ENCODE peak calls at places on chromosome 22, in four cellular contexts. B, K, Z and J are unnamed samples. For H3K4me1, the result is how much of the 10 kb centered on the place peaks cover.

GRCh38 chr22:36816635-36817428 is at the start of gene PVALB:
- DNase-seq in B (peak), K (no peak), Z (no peak), J (peak)

GRCh38 chr22:47213571-47214230 is 451.3 kb downstream of the TBC1D22A start:
- DNase-seq in B (no peak), K (no peak), Z (peak), J (no peak)

GRCh38 chr22:25153961-25154685 is 45.5 kb upstream of the CRYBB3 start:
- DNase-seq in B (no peak), K (no peak), Z (no peak), J (peak)

GRCh38 chr22:28900379-28900778 is 17.0 kb downstream of the ZNRF3 start:
- DNase-seq in B (no peak), K (no peak), Z (no peak), J (no peak)

GRCh38 chr22:38479096-38479840 is 11.4 kb downstream of the KDELR3 start:
- DNase-seq in B (no peak), K (no peak), Z (no peak), J (no peak)

GRCh38 chr22:17098379-17098819 is 13.6 kb downstream of the IL17RA start:
- DNase-seq in B (no peak), K (no peak), Z (no peak), J (no peak)

GRCh38 chr22:44676441-44677298 is 25.3 kb upstream of the PRR5 start:
- DNase-seq in B (peak), K (no peak), Z (no peak), J (peak)

GRCh38 chr22:44136112-44136511 is 44.6 kb upstream of the PARVG start:
- DNase-seq in B (no peak), K (no peak), Z (no peak), J (no peak)

GRCh38 chr22:40635008-40635939 is 1.2 kb downstream of the MRTFA start:
- DNase-seq in B (peak), K (no peak), Z (no peak), J (no peak)

GRCh38 chr22:36027960-36028645 is 521 bp downstream of the RBFOX2 start:
- DNase-seq in B (no peak), K (peak), Z (no peak), J (no peak)

GRCh38 chr22:45058622-45058912 is 48.8 kb upstream of the PHF21B start:
- DNase-seq in B (no peak), K (no peak), Z (no peak), J (no peak)

GRCh38 chr22:34068011-34068410 is 147.7 kb upstream of the LARGE1 start:
- DNase-seq in B (no peak), K (no peak), Z (no peak), J (no peak)

GRCh38 chr22:29744902-29745301 is 21.9 kb downstream of the ZMAT5 start:
- DNase-seq in B (peak), K (no peak), Z (no peak), J (peak)

GRCh38 chr22:28207281-28208030 is 288.4 kb upstream of the PITPNB start:
- DNase-seq in B (peak), K (no peak), Z (no peak), J (peak)

GRCh38 chr22:36213596-36213995 is 12.0 kb upstream of the APOL4 start:
- DNase-seq in B (no peak), K (no peak), Z (no peak), J (no peak)

GRCh38 chr22:19622061-19622441 is 92.3 kb upstream of the SEPTIN5 start:
- DNase-seq in B (no peak), K (no peak), Z (no peak), J (no peak)

DNA sequence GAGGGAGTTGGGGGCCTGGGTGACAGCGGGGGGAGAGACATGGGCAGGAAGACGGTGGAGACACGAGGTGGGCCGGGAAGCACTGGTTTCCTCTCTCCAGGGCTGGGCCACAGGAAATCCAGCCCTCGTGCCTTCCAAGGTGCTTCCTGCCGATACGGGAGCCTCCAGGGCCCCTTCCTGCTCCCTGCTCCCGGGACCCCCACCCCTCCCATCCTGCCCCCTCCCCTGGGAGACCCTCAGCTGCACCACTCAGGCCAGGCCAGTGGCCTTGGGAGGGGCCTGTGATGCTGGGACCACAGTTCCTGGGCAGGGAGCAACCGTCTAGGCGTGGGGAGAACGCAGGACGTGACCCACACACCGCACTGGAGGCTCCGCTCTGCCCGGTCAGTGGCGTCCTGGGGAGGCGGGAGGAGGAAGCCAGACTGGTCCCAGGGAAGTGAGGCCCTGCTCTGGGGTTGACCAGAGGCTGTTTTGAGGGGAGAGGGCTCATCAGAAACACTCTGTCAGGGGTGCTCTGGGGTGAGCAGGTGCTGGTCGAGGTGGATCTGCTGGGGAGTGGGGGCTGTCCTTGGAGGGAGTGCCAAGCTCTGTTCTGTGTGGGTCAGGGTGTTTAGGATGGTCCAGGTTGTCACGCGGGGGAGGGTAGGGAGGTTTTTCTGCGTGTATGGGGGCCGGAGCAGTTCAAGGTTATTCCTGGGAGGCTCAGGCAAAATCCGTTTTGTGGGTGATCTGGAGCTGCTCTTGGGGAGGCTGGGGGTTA is at the start of gene SHANK3:
- DNase-seq in B (no peak), K (no peak), Z (no peak), J (no peak)
- H3K23ac ChIP-seq in B (no peak), K (peak), Z (no peak), J (peak)

GRCh38 chr22:21865041-21865440 is 2.4 kb downstream of the MAPK1 start:
- DNase-seq in B (peak), K (no peak), Z (no peak), J (peak)
- H3K4me1 ChIP-seq in B (under half), K (under half), Z (under half), J (under half)

GRCh38 chr22:50730941-50731661 is 6.9 kb upstream of the ACR start:
- DNase-seq in B (no peak), K (no peak), Z (no peak), J (no peak)

GRCh38 chr22:50728523-50728931 is 9.5 kb upstream of the ACR start:
- DNase-seq in B (no peak), K (no peak), Z (no peak), J (no peak)

GRCh38 chr22:50727678-50728522 is 10.1 kb upstream of the ACR start:
- DNase-seq in B (no peak), K (no peak), Z (no peak), J (no peak)

GRCh38 chr22:50730013-50730891 is 7.8 kb upstream of the ACR start:
- DNase-seq in B (no peak), K (no peak), Z (no peak), J (no peak)

DNA sequence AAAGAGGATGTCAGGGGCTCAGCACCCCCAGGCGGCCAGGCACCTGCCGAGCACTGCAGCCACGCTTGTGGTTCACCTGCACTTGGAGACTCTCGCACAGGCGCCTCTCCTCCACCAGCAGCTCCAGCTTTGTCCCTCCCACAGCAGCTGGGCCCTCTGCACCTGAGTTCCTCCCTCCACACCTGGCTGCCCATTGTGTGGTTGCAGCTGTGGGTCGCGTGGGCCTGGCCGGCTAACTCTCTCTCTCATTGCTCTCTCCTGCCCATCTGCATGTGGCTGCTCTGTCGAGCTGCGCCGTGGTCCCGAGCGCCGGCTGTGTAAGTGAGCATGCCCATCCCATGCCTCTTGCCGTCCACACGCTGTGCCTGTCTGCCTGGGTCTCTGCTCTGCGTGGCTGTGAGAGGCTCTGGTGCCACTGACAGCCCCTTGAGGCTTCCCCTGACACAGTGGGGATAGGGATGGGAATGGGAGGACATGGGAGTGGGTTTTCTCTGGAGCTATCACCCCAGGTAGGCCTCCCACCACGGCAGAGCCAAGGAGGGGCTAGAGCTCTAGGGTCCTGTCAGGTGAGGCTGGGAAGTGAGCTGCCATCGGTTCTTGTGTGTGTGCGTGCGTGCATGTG is 8.5 kb upstream of the ACR start:
- DNase-seq in B (no peak), K (no peak), Z (no peak), J (no peak)
- H4K8ac ChIP-seq in B (no peak), K (no peak), Z (no peak), J (no peak)

GRCh38 chr22:41915783-41916493 is 1.1 kb upstream of the SHISA8 start:
- DNase-seq in B (no peak), K (no peak), Z (no peak), J (no peak)
- H3K23ac ChIP-seq in B (no peak), K (no peak), Z (no peak), J (no peak)

GRCh38 chr22:50471962-50472361 is 2.9 kb downstream of the SBF1 start:
- DNase-seq in B (no peak), K (no peak), Z (no peak), J (no peak)
- H3K4me1 ChIP-seq in B (under half), K (under half), Z (under half), J (half or more)

DNA sequence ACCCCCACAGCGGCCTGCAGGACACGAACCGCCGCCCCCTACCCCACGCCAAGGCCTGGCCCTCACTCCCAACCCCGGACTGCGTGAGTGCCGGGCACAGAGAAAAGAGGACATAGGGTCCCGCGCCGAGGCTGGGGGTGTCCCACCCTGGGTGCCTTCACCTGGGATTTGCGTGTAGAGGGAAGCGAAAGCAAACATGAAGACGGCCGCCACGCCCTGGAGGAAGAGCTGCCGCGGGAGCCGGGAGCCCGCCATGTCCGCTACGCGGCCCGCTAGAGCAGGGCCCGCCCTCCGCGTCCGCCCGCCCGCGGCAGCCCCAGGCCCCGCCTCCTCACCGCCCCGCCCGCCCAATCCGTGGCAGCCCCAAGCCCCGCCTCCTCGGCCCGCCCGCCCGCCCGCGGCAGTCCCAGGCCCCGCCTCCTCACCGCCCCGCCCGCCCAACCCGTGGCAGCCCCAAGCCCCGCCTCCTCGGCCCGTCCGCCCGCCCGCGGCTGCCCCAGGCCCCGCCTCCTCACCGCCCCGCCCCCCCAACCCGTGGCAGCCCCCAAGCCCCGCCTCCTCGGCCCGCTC is at the start of gene LMF2:
- DNase-seq in B (no peak), K (no peak), Z (no peak), J (peak)
- H4K8ac ChIP-seq in B (peak), K (peak), Z (peak), J (peak)

DNA sequence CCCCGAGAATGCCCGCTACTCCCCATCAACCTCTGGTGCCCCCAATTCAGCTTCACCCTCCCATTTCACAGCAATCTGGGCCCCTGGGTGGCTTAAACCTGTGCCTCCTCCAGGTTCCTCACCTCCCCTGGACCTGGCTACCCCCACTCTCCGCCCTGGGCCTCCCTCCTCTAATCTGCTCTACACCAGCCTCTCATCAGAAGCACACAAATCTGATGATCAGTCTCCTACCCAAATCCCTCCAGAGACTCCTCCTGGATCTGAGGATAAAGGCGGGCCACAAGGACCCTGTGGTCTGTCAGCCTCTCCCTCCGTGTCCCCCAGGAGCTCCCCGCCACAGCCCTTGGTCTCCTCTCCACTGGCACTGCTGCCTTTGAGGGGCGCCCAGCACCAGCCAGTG is 23.2 kb upstream of the IGLL1 start:
- DNase-seq in B (no peak), K (no peak), Z (no peak), J (no peak)
- H3K23ac ChIP-seq in B (no peak), K (no peak), Z (no peak), J (no peak)

GRCh38 chr22:23243006-23243573 is 62.8 kb downstream of the BCR start:
- DNase-seq in B (no peak), K (peak), Z (peak), J (no peak)
- H3K4me1 ChIP-seq in B (under half), K (under half), Z (under half), J (under half)